ENCODE peak calls at places on chromosome 22, in four cellular contexts. One of them, this sample, is unnamed.

GRCh38 chr22:18023509-18024275 is 669 bp downstream of the MICAL3 start:
- DNase-seq in H1: peak; percentile 77
- DNase-seq in GM12878: no peak
- DNase-seq in HepG2: no peak
- DNase-seq in this sample: peak; percentile 54

GRCh38 chr22:24107668-24108067 is 73.6 kb upstream of the SUSD2 start:
- DNase-seq in H1: no peak
- DNase-seq in GM12878: no peak
- DNase-seq in HepG2: no peak
- DNase-seq in this sample: no peak

GRCh38 chr22:27859336-27859735 is 57.8 kb upstream of the MN1 start:
- DNase-seq in H1: no peak
- DNase-seq in GM12878: no peak
- DNase-seq in HepG2: no peak
- DNase-seq in this sample: no peak

GRCh38 chr22:50674606-50675552 is 2.3 kb downstream of the SHANK3 start:
- DNase-seq in H1: peak; percentile 90
- DNase-seq in GM12878: no peak
- DNase-seq in HepG2: peak; percentile 32
- DNase-seq in this sample: peak; percentile 56

GRCh38 chr22:50035131-50035881 is 22.7 kb upstream of the IL17REL start:
- DNase-seq in H1: no peak
- DNase-seq in GM12878: no peak
- DNase-seq in HepG2: no peak
- DNase-seq in this sample: no peak

GRCh38 chr22:49365910-49366309 is 461.8 kb downstream of the BRD1 start:
- DNase-seq in H1: no peak
- DNase-seq in GM12878: no peak
- DNase-seq in HepG2: no peak
- DNase-seq in this sample: no peak

GRCh38 chr22:30906411-30906810 is 62.2 kb downstream of the MORC2 start:
- DNase-seq in H1: no peak
- DNase-seq in GM12878: no peak
- DNase-seq in HepG2: no peak
- DNase-seq in this sample: no peak

GRCh38 chr22:40014661-40015255 is 20.0 kb downstream of the FAM83F start:
- DNase-seq in H1: no peak
- DNase-seq in GM12878: no peak
- DNase-seq in HepG2: no peak
- DNase-seq in this sample: no peak

GRCh38 chr22:50302564-50302963 is 4.9 kb downstream of the PLXNB2 start:
- DNase-seq in H1: no peak
- DNase-seq in GM12878: no peak
- DNase-seq in HepG2: no peak
- DNase-seq in this sample: no peak

GRCh38 chr22:20024225-20025087 is 3.5 kb downstream of the TANGO2 start:
- DNase-seq in H1: no peak
- DNase-seq in GM12878: no peak
- DNase-seq in HepG2: no peak
- DNase-seq in this sample: no peak

GRCh38 chr22:20021196-20022181 is 579 bp downstream of the TANGO2 start:
- DNase-seq in H1: peak; percentile 54
- DNase-seq in GM12878: no peak
- DNase-seq in HepG2: peak; percentile 49
- DNase-seq in this sample: no peak

GRCh38 chr22:20025401-20026203 is 4.7 kb downstream of the TANGO2 start:
- DNase-seq in H1: no peak
- DNase-seq in GM12878: no peak
- DNase-seq in HepG2: no peak
- DNase-seq in this sample: no peak

GRCh38 chr22:20022231-20023069 is 1.5 kb downstream of the TANGO2 start:
- DNase-seq in H1: no peak
- DNase-seq in GM12878: no peak
- DNase-seq in HepG2: no peak
- DNase-seq in this sample: no peak

GRCh38 chr22:20023214-20023613 is 2.3 kb downstream of the TANGO2 start:
- DNase-seq in H1: no peak
- DNase-seq in GM12878: no peak
- DNase-seq in HepG2: no peak
- DNase-seq in this sample: no peak
- H3K9ac ChIP-seq in H1: no peak overlapping the region
- H3K9ac ChIP-seq in GM12878: no peak overlapping the region
- H3K9ac ChIP-seq in HepG2: no peak overlapping the region
- H3K9ac ChIP-seq in this sample: no peak overlapping the region

GRCh38 chr22:38921126-38921525 is 36.3 kb upstream of the APOBEC3A start:
- DNase-seq in H1: no peak
- DNase-seq in GM12878: no peak
- DNase-seq in HepG2: no peak
- DNase-seq in this sample: no peak
- TF ChIP-seq SUZ12 in H1: no peak
- TF ChIP-seq SUZ12 in GM12878: no peak
- TF ChIP-seq SUZ12 in HepG2: no peak
- TF ChIP-seq SUZ12 in this sample: no peak

DNA sequence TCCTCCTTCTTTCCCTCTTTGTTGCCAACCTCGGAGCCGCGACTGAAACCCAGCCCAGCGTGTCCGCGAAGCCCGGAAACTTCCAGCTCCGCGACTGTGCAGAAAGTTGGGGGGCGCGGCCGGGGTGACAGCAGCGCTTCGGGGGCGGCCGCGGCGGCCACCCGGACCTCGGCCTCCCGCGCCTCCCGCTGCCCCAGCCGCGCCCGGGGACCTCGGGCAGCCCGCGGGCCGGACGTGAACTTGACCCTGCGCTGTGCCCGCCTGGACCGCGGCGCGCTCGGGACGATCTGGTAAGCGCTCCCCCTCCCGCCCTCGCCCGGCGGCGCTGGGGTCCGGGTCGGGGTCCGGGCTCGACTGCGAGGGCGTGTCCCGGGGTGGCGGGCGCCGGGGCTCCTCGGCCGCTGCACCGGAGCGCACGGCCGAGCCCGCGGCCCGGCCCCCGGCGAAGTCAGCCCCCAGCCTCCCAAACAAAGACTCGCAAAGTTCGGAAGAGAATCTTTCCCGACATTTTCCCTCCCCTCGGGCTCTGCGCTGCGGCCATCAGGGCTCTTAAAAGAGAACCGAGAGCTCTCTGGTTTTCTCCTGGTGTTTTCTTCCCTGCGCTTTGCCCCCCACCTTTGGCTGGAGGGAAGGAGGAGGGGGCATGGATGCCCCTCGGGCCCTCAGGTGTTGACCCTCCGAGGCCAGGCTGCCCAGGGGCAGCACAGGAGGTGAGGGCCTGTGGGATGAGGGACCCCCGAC is 67.9 kb upstream of the WNT7B start:
- DNase-seq in H1: peak; percentile 66
- DNase-seq in GM12878: no peak
- DNase-seq in HepG2: no peak
- DNase-seq in this sample: no peak
- H3K9ac ChIP-seq in H1: no peak overlapping the region
- H3K9ac ChIP-seq in GM12878: peak overlapping the region; percentile 7
- H3K9ac ChIP-seq in HepG2: no peak overlapping the region
- H3K9ac ChIP-seq in this sample: peak overlapping the region; percentile 56

GRCh38 chr22:43829448-43829821 is 17.3 kb upstream of the EFCAB6 start:
- DNase-seq in H1: no peak
- DNase-seq in GM12878: no peak
- DNase-seq in HepG2: no peak
- DNase-seq in this sample: no peak
- TF ChIP-seq SUZ12 in H1: no peak
- TF ChIP-seq SUZ12 in GM12878: no peak
- TF ChIP-seq SUZ12 in HepG2: no peak
- TF ChIP-seq SUZ12 in this sample: no peak

GRCh38 chr22:36194385-36194784 is 7.2 kb downstream of the APOL4 start:
- DNase-seq in H1: no peak
- DNase-seq in GM12878: no peak
- DNase-seq in HepG2: no peak
- DNase-seq in this sample: no peak

GRCh38 chr22:36192601-36193000 is 9.0 kb downstream of the APOL4 start:
- DNase-seq in H1: no peak
- DNase-seq in GM12878: no peak
- DNase-seq in HepG2: no peak
- DNase-seq in this sample: no peak

GRCh38 chr22:36193577-36193976 is 8.0 kb downstream of the APOL4 start:
- DNase-seq in H1: no peak
- DNase-seq in GM12878: no peak
- DNase-seq in HepG2: no peak
- DNase-seq in this sample: no peak

GRCh38 chr22:36193171-36193570 is 8.4 kb downstream of the APOL4 start:
- DNase-seq in H1: no peak
- DNase-seq in GM12878: no peak
- DNase-seq in HepG2: no peak
- DNase-seq in this sample: no peak

GRCh38 chr22:36191106-36191836 is 10.3 kb downstream of the APOL4 start:
- DNase-seq in H1: no peak
- DNase-seq in GM12878: no peak
- DNase-seq in HepG2: no peak
- DNase-seq in this sample: no peak
- H3K9ac ChIP-seq in H1: no peak overlapping the region
- H3K9ac ChIP-seq in GM12878: no peak overlapping the region
- H3K9ac ChIP-seq in HepG2: no peak overlapping the region
- H3K9ac ChIP-seq in this sample: no peak overlapping the region

GRCh38 chr22:43346521-43346929 is 3.4 kb upstream of the SCUBE1 start:
- DNase-seq in H1: peak; percentile 87
- DNase-seq in GM12878: no peak
- DNase-seq in HepG2: peak; percentile 30
- DNase-seq in this sample: peak; percentile 23
- TF ChIP-seq SUZ12 in H1: no peak
- TF ChIP-seq SUZ12 in GM12878: no peak
- TF ChIP-seq SUZ12 in HepG2: no peak
- TF ChIP-seq SUZ12 in this sample: no peak

DNA sequence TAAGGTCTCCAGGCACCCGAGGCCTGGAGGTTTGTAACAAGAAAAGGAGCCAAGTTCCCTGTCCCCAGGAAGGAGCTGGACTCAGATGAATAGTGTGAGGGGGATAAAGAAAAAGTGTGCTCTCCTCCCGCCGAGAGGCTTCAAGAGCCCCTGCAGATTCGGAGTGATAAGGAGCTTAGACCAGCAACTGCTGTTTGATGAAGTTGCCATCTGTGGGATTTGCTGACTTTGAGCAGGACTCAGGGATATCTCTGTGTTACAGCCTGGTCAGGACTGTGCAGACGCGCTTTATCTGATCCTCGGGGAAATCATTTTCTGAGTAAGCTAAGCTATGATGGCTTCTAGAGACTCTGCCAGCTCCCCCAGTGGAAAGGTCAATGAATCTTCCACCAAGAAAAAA is 1017.0 kb downstream of the TBC1D22A start:
- DNase-seq in H1: no peak
- DNase-seq in GM12878: no peak
- DNase-seq in HepG2: no peak
- DNase-seq in this sample: no peak
- H3K9ac ChIP-seq in H1: no peak overlapping the region
- H3K9ac ChIP-seq in GM12878: no peak overlapping the region
- H3K9ac ChIP-seq in HepG2: no peak overlapping the region
- H3K9ac ChIP-seq in this sample: no peak overlapping the region

This sample was measured in NT2/D1.